ENCODE peak calls at places on chromosomes 6 and 20, in four cellular contexts. X is D341Med; Z is C1 segment of cervical spinal cord; R is stimulated activated CD4-positive, alpha-beta T cell treated with anti-CD3 and anti-CD28 coated beads, TNF-alpha, amount 100 ng/mL, for 48 hours. Y is an unnamed sample.

GRCh38 chr20:48194026-48194425 is 408.7 kb upstream of the SULF2 start:
- DNase-seq in X (no peak), Z (no peak), R (no peak), Y (no peak)

GRCh38 chr6:107488875-107489635 is 862 bp upstream of the SOBP start:
- DNase-seq in X (peak; percentile 81), Z (no peak), R (no peak), Y (no peak)

GRCh38 chr6:169145991-169146501 is 107.6 kb downstream of the THBS2 start:
- DNase-seq in X (no peak), Z (no peak), R (no peak), Y (peak; percentile 75)

GRCh38 chr6:136550330-136551071 is at the start of gene MAP7:
- DNase-seq in X (peak; percentile 80), Z (no peak), R (peak; percentile 49), Y (no peak)

GRCh38 chr6:168152306-168152963 is 73.4 kb upstream of the FRMD1 start:
- DNase-seq in X (no peak), Z (no peak), R (no peak), Y (no peak)

GRCh38 chr20:57389695-57390603 is 1.2 kb upstream of the RBM38 start:
- DNase-seq in X (no peak), Z (no peak), R (no peak), Y (no peak)

GRCh38 chr6:75752365-75752764 is 3.3 kb downstream of the MYO6 start:
- DNase-seq in X (no peak), Z (no peak), R (no peak), Y (no peak)

GRCh38 chr6:52164319-52165094 is 21.7 kb upstream of the IL17A start:
- DNase-seq in X (no peak), Z (no peak), R (no peak), Y (no peak)

GRCh38 chr6:150638765-150639164 is 39.1 kb downstream of the PLEKHG1 start:
- DNase-seq in X (no peak), Z (no peak), R (no peak), Y (no peak)

GRCh38 chr6:38150681-38151296 is 331.3 kb downstream of the ZFAND3 start:
- DNase-seq in X (no peak), Z (no peak), R (no peak), Y (no peak)

GRCh38 chr6:127446356-127446755 is 12.8 kb downstream of the KIAA0408 start:
- DNase-seq in X (no peak), Z (no peak), R (no peak), Y (no peak)

GRCh38 chr20:50089140-50089786 is 23.7 kb downstream of the UBE2V1 start:
- DNase-seq in X (no peak), Z (no peak), R (no peak), Y (no peak)

GRCh38 chr6:82040405-82041221 is 206.9 kb downstream of the IBTK start:
- DNase-seq in X (peak; percentile 48), Z (no peak), R (no peak), Y (peak; percentile 23)

GRCh38 chr6:154893927-154894326 is 101.2 kb upstream of the TIAM2 start:
- DNase-seq in X (no peak), Z (no peak), R (no peak), Y (no peak)

GRCh38 chr6:73579851-73580246 is 59.0 kb upstream of the EEF1A1 start:
- DNase-seq in X (no peak), Z (no peak), R (no peak), Y (peak; percentile 87)

GRCh38 chr6:68031054-68031453 is 604.0 kb upstream of the ADGRB3 start:
- DNase-seq in X (no peak), Z (no peak), R (no peak), Y (no peak)

GRCh38 chr6:87653074-87653962 is 48.7 kb downstream of the AKIRIN2 start:
- DNase-seq in X (peak; percentile 48), Z (no peak), R (no peak), Y (no peak)